ENCODE peak calls at places on chromosomes 4 and X, in five cellular contexts. Z is endothelial cell; D is activated naive CD8-positive, alpha-beta T cell treated with anti-CD3 and anti-CD28 coated beads, Interleukin-2, amount 50 U/mL, for 16 hours; I is breast epithelium; H is natural killer cell treated with Interleukin-12 subunit alpha and Interleukin-12 subunit beta and Interleukin-15 and Interleukin-18, amount 100 ng/mL, for 72 hours. J is an unnamed sample.

GRCh38 chr4:4872148-4872903 is 12.9 kb downstream of the MSX1 start:
- DNase-seq in Z (no peak), D (no peak), I (no peak), H (no peak), J (no peak)

GRCh38 chr4:52143815-52144214 is 92.7 kb downstream of the SPATA18 start:
- DNase-seq in Z (no peak), D (no peak), I (no peak), H (no peak), J (no peak)

GRCh38 chrX:70755850-70756249 is 152.7 kb downstream of the TEX11 start:
- DNase-seq in Z (no peak), D (peak), I (no peak), H (no peak), J (peak)

GRCh38 chrX:80216086-80216485 is 201.5 kb downstream of the TBX22 start:
- DNase-seq in Z (no peak), D (no peak), I (no peak), H (no peak), J (no peak)

GRCh38 chrX:118495061-118495921 is at the start of gene DOCK11:
- DNase-seq in Z (peak), D (peak), I (peak), H (peak), J (peak)

GRCh38 chr4:107825072-107825789 is 499 bp downstream of the SGMS2 start:
- DNase-seq in Z (peak), D (no peak), I (peak), H (no peak), J (no peak)

GRCh38 chr4:54099287-54099958 is 540 bp upstream of the GSX2 start:
- DNase-seq in Z (no peak), D (no peak), I (no peak), H (no peak), J (no peak)

GRCh38 chr4:28287837-28288236 is 1427.2 kb downstream of the STIM2 start:
- DNase-seq in Z (no peak), D (no peak), I (no peak), H (no peak), J (peak)

GRCh38 chr4:157706134-157706533 is 466.7 kb downstream of the GASK1B start:
- DNase-seq in Z (no peak), D (no peak), I (no peak), H (no peak), J (no peak)

GRCh38 chr4:182877326-182877883 is 39.8 kb downstream of the DCTD start:
- DNase-seq in Z (no peak), D (no peak), I (no peak), H (no peak), J (no peak)

GRCh38 chr4:169791527-169792156 is 33.9 kb upstream of the HPF1 start:
- DNase-seq in Z (peak), D (no peak), I (no peak), H (no peak), J (peak)

GRCh38 chr4:144208074-144208473 is 67.6 kb upstream of the GYPA start:
- DNase-seq in Z (no peak), D (no peak), I (no peak), H (no peak), J (no peak)

GRCh38 chr4:1265351-1265750 is 16.4 kb upstream of the CTBP1 start:
- DNase-seq in Z (no peak), D (no peak), I (no peak), H (no peak), J (no peak)

GRCh38 chr4:2792711-2793577 is at the start of gene SH3BP2:
- DNase-seq in Z (peak), D (no peak), I (peak), H (peak), J (no peak)

GRCh38 chr4:99856166-99856565 is 38.1 kb downstream of the LAMTOR3 start:
- DNase-seq in Z (no peak), D (no peak), I (no peak), H (no peak), J (no peak)

GRCh38 chr4:153809307-153809706 is 20.4 kb upstream of the SFRP2 start:
- DNase-seq in Z (no peak), D (no peak), I (no peak), H (no peak), J (no peak)

GRCh38 chrX:50799531-50799961 is 14.4 kb downstream of the SHROOM4 start:
- DNase-seq in Z (no peak), D (no peak), I (no peak), H (no peak), J (no peak)

GRCh38 chrX:72265263-72265662 is 11.8 kb downstream of the RPS4X start:
- DNase-seq in Z (no peak), D (no peak), I (no peak), H (no peak), J (no peak)

GRCh38 chr4:119046263-119046662 is 89.4 kb upstream of the MYOZ2 start:
- DNase-seq in Z (no peak), D (no peak), I (no peak), H (no peak), J (no peak)

GRCh38 chr4:70637239-70637920 is 8.8 kb downstream of the ENAM start:
- DNase-seq in Z (no peak), D (no peak), I (no peak), H (no peak), J (no peak)

GRCh38 chrX:70292788-70293187 is 2.9 kb downstream of the KIF4A start:
- DNase-seq in Z (no peak), D (no peak), I (no peak), H (no peak), J (no peak)

GRCh38 chr4:1367230-1367935 is 20.4 kb downstream of the UVSSA start:
- DNase-seq in Z (no peak), D (no peak), I (peak), H (peak), J (no peak)

GRCh38 chrX:133081990-133082389 is 14.9 kb downstream of the USP26 start:
- DNase-seq in Z (no peak), D (no peak), I (no peak), H (no peak), J (no peak)

GRCh38 chrX:13938766-13939530 is 90.7 kb downstream of the GEMIN8 start:
- DNase-seq in Z (no peak), D (no peak), I (no peak), H (no peak), J (no peak)

GRCh38 chr4:149203256-149204001 is 612.2 kb downstream of the IQCM start:
- DNase-seq in Z (no peak), D (no peak), I (no peak), H (no peak), J (no peak)

GRCh38 chrX:19775830-19776498 is 111.4 kb downstream of the SH3KBP1 start:
- DNase-seq in Z (no peak), D (no peak), I (no peak), H (no peak), J (no peak)

GRCh38 chrX:110992611-110993010 is 103.4 kb upstream of the PAK3 start:
- DNase-seq in Z (peak), D (no peak), I (no peak), H (no peak), J (peak)